ENCODE peak calls at places on chromosomes 1 and 21, in five cellular contexts. W, L, T, P and K are unnamed samples.

GRCh38 chr1:51058863-51059262 is 43.2 kb upstream of the C1orf185 start:
- DNase-seq in W (peak), P (no peak), T (no peak), L (peak), K (no peak)

GRCh38 chr1:206586501-206587445 is 25.5 kb downstream of the EIF2D start:
- DNase-seq in P (no peak), W (no peak), L (no peak), T (no peak), K (no peak)

GRCh38 chr21:44949161-44950015 is 9.6 kb downstream of the SLX9 start:
- DNase-seq in P (no peak), W (peak), L (peak), T (peak), K (peak)

GRCh38 chr1:201015551-201016091 is 7.9 kb downstream of the KIF21B start:
- DNase-seq in P (no peak), T (no peak), L (no peak), W (peak), K (no peak)

GRCh38 chr21:44878053-44878982 is 4.8 kb upstream of the PTTG1IP start:
- DNase-seq in W (peak), P (no peak), T (no peak), L (no peak), K (peak)

GRCh38 chr1:236165238-236165981 is 23.1 kb downstream of the GPR137B start:
- DNase-seq in T (no peak), P (no peak), W (no peak), L (no peak), K (no peak)

GRCh38 chr1:197692965-197693364 is 82.3 kb downstream of the DENND1B start:
- DNase-seq in P (no peak), L (no peak), W (peak), T (no peak), K (no peak)

GRCh38 chr1:221239911-221240310 is 360.7 kb downstream of the HLX start:
- DNase-seq in P (no peak), T (no peak), L (no peak), W (no peak), K (no peak)

GRCh38 chr1:232952514-232953175 is 2.2 kb downstream of the NTPCR start:
- DNase-seq in W (peak), P (peak), T (no peak), L (peak), K (peak)

GRCh38 chr1:170964506-170964905 is 29.2 kb downstream of the MROH9 start:
- DNase-seq in P (no peak), L (no peak), W (no peak), T (no peak), K (no peak)

GRCh38 chr1:155125511-155125945 is 2.1 kb upstream of the EFNA1 start:
- DNase-seq in P (no peak), W (no peak), L (no peak), T (no peak), K (no peak)

GRCh38 chr1:234607091-234608025 is 2.6 kb downstream of the IRF2BP2 start:
- DNase-seq in P (no peak), L (peak), W (peak), T (peak), K (no peak)

GRCh38 chr1:61080408-61081134 is 1.8 kb upstream of the NFIA start:
- DNase-seq in L (no peak), W (no peak), T (no peak), P (no peak), K (no peak)

GRCh38 chr1:167116174-167116573 is 22.3 kb downstream of the STYXL2 start:
- DNase-seq in W (no peak), L (no peak), P (no peak), T (no peak), K (no peak)

GRCh38 chr21:35328856-35329455 is 279.9 kb upstream of the RUNX1 start:
- DNase-seq in L (no peak), T (no peak), W (no peak), P (no peak), K (no peak)

GRCh38 chr1:6235302-6235680 is 473 bp downstream of the ICMT start:
- DNase-seq in P (no peak), L (no peak), T (no peak), W (no peak), K (no peak)

GRCh38 chr21:45295576-45296365 is 8.1 kb upstream of the POFUT2 start:
- DNase-seq in W (no peak), T (no peak), L (no peak), P (no peak), K (peak)

GRCh38 chr1:151282883-151283725 is 1.0 kb downstream of the ZNF687 start:
- DNase-seq in T (peak), W (peak), L (peak), P (peak), K (peak)